ENCODE peak calls at places on chromosomes 3 and 15, in four cellular contexts. O is amniotic stem cell, H is GM04504, E is endothelial cell. B is an unnamed sample.
A peak's percentile ranks its signal among the peaks of the same experiment; 100 is the strongest.

GRCh38 chr3:62319570-62320243 is 53.6 kb downstream of the FEZF2 start:
- DNase-seq in O (no peak), H (no peak), E (no peak), B (no peak)

GRCh38 chr15:44545934-44546802 is 9.2 kb downstream of the EIF3J start:
- DNase-seq in O (peak; percentile 11), H (peak; percentile 22), E (no peak), B (no peak)

GRCh38 chr3:86986666-86987420 is 4.1 kb downstream of the VGLL3 start:
- DNase-seq in O (no peak), H (no peak), E (no peak), B (no peak)

GRCh38 chr3:142961539-142961938 is 1.9 kb downstream of the PAQR9 start:
- DNase-seq in O (no peak), H (no peak), E (no peak), B (no peak)

GRCh38 chr3:132981746-132982145 is 56.4 kb upstream of the TMEM108 start:
- DNase-seq in O (no peak), H (no peak), E (no peak), B (no peak)

GRCh38 chr15:66711886-66712285 is 9.8 kb downstream of the SMAD6 start:
- DNase-seq in O (no peak), H (no peak), E (no peak), B (no peak)

GRCh38 chr15:68441045-68441743 is 9.2 kb upstream of the ITGA11 start:
- DNase-seq in O (no peak), H (no peak), E (no peak), B (no peak)

GRCh38 chr15:100923902-100924301 is 4.7 kb downstream of the LRRK1 start:
- DNase-seq in O (no peak), H (no peak), E (no peak), B (no peak)

GRCh38 chr3:116005404-116005803 is 382.1 kb downstream of the GAP43 start:
- DNase-seq in O (peak; percentile 73), H (peak; percentile 99), E (no peak), B (no peak)

B was measured in H1.